ENCODE peak calls at places on chromosomes 7 and 10, in six cellular contexts. One of them, this sample, is unnamed.
A peak's percentile ranks its signal among the peaks of the same experiment; 100 is the strongest.

GRCh38 chr10:7302393-7303054 is 108.3 kb downstream of the SFMBT2 start:
- DNase-seq in astrocyte: peak; percentile 71
- DNase-seq in stomach: no peak
- DNase-seq in prostate gland: peak; percentile 26
- DNase-seq in K562: no peak
- DNase-seq in GM23338: no peak
- DNase-seq in this sample: no peak

GRCh38 chr10:69224862-69225657 is 4.9 kb downstream of the HKDC1 start:
- DNase-seq in astrocyte: no peak
- DNase-seq in stomach: no peak
- DNase-seq in prostate gland: no peak
- DNase-seq in K562: no peak
- DNase-seq in GM23338: no peak
- DNase-seq in this sample: no peak

GRCh38 chr7:20543565-20543964 is 71.9 kb upstream of the ABCB5 start:
- DNase-seq in astrocyte: no peak
- DNase-seq in stomach: no peak
- DNase-seq in prostate gland: no peak
- DNase-seq in K562: no peak
- DNase-seq in GM23338: no peak
- DNase-seq in this sample: no peak

GRCh38 chr7:158008267-158008666 is 579.4 kb downstream of the PTPRN2 start:
- DNase-seq in astrocyte: no peak
- DNase-seq in stomach: no peak
- DNase-seq in prostate gland: no peak
- DNase-seq in K562: no peak
- DNase-seq in GM23338: no peak
- DNase-seq in this sample: no peak

GRCh38 chr7:74275401-74275881 is 13.8 kb upstream of the CLIP2 start:
- DNase-seq in astrocyte: no peak
- DNase-seq in stomach: no peak
- DNase-seq in prostate gland: no peak
- DNase-seq in K562: peak; percentile 51
- DNase-seq in GM23338: peak; percentile 82
- DNase-seq in this sample: no peak

GRCh38 chr10:55747244-55747643 is 613.8 kb downstream of the ZWINT start:
- DNase-seq in astrocyte: no peak
- DNase-seq in stomach: no peak
- DNase-seq in prostate gland: no peak
- DNase-seq in K562: no peak
- DNase-seq in GM23338: peak; percentile 9
- DNase-seq in this sample: no peak

GRCh38 chr10:20040012-20040411 is 223.8 kb downstream of the PLXDC2 start:
- DNase-seq in astrocyte: no peak
- DNase-seq in stomach: no peak
- DNase-seq in prostate gland: no peak
- DNase-seq in K562: no peak
- DNase-seq in GM23338: no peak
- DNase-seq in this sample: no peak

GRCh38 chr10:98316661-98317060 is 48.7 kb upstream of the LOXL4 start:
- DNase-seq in astrocyte: peak; percentile 50
- DNase-seq in stomach: no peak
- DNase-seq in prostate gland: no peak
- DNase-seq in K562: no peak
- DNase-seq in GM23338: no peak
- DNase-seq in this sample: no peak

GRCh38 chr10:11886851-11887250 is 63.7 kb downstream of the PROSER2 start:
- DNase-seq in astrocyte: no peak
- DNase-seq in stomach: no peak
- DNase-seq in prostate gland: no peak
- DNase-seq in K562: no peak
- DNase-seq in GM23338: no peak
- DNase-seq in this sample: no peak

GRCh38 chr7:22913116-22913515 is 90.5 kb upstream of the TOMM7 start:
- DNase-seq in astrocyte: no peak
- DNase-seq in stomach: no peak
- DNase-seq in prostate gland: no peak
- DNase-seq in K562: no peak
- DNase-seq in GM23338: no peak
- DNase-seq in this sample: no peak

GRCh38 chr7:137652721-137653120 is 194.1 kb downstream of the DGKI start:
- DNase-seq in astrocyte: peak; percentile 56
- DNase-seq in stomach: no peak
- DNase-seq in prostate gland: no peak
- DNase-seq in K562: no peak
- DNase-seq in GM23338: no peak
- DNase-seq in this sample: no peak

GRCh38 chr7:137642467-137642866 is 204.3 kb downstream of the DGKI start:
- DNase-seq in astrocyte: peak; percentile 75
- DNase-seq in stomach: no peak
- DNase-seq in prostate gland: no peak
- DNase-seq in K562: no peak
- DNase-seq in GM23338: no peak
- DNase-seq in this sample: no peak

GRCh38 chr7:137648166-137648565 is 198.6 kb downstream of the DGKI start:
- DNase-seq in astrocyte: no peak
- DNase-seq in stomach: no peak
- DNase-seq in prostate gland: no peak
- DNase-seq in K562: no peak
- DNase-seq in GM23338: no peak
- DNase-seq in this sample: no peak
- H3K4me1 ChIP-seq in astrocyte: no peaks in the 10 kb centered on the region
- H3K4me1 ChIP-seq in stomach: no peaks in the 10 kb centered on the region
- H3K4me1 ChIP-seq in prostate gland: no peaks in the 10 kb centered on the region
- H3K4me1 ChIP-seq in K562: no peaks in the 10 kb centered on the region
- H3K4me1 ChIP-seq in GM23338: peaks cover 11% of the 10 kb centered on the region
- H3K4me1 ChIP-seq in this sample: no peaks in the 10 kb centered on the region

DNA sequence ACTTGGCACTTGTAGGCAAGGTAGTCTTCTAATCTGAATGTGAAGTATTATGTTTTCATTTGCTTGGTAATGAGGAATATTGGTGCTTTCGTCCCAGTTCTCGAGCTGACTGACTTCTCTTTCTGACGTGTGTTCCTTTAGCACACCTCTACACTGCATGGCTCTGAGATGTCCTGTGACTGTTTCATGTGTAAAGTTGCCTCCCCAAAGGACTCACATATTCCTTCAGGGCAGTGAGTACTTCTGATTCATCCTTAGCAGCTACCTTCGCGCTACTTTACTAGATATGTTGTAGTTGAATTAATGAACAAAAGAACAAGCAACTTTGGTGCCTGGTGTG is 113.7 kb downstream of the EGFR start:
- DNase-seq in astrocyte: no peak
- DNase-seq in stomach: no peak
- DNase-seq in prostate gland: no peak
- DNase-seq in K562: no peak
- DNase-seq in GM23338: no peak
- DNase-seq in this sample: no peak
- H3K4me1 ChIP-seq in astrocyte: peaks cover 73% of the 10 kb centered on the region
- H3K4me1 ChIP-seq in stomach: peaks cover 38% of the 10 kb centered on the region
- H3K4me1 ChIP-seq in prostate gland: peaks cover 16% of the 10 kb centered on the region
- H3K4me1 ChIP-seq in K562: peaks cover 15% of the 10 kb centered on the region
- H3K4me1 ChIP-seq in GM23338: peaks cover 17% of the 10 kb centered on the region
- H3K4me1 ChIP-seq in this sample: peaks cover 45% of the 10 kb centered on the region

GRCh38 chr10:30183076-30183402 is 123.7 kb upstream of the JCAD start:
- DNase-seq in astrocyte: no peak
- DNase-seq in stomach: no peak
- DNase-seq in prostate gland: no peak
- DNase-seq in K562: no peak
- DNase-seq in GM23338: no peak
- DNase-seq in this sample: no peak
- H3K4me1 ChIP-seq in astrocyte: peaks cover 54% of the 10 kb centered on the region
- H3K4me1 ChIP-seq in stomach: peaks cover 10% of the 10 kb centered on the region
- H3K4me1 ChIP-seq in prostate gland: peaks cover 18% of the 10 kb centered on the region
- H3K4me1 ChIP-seq in K562: no peaks in the 10 kb centered on the region
- H3K4me1 ChIP-seq in GM23338: no peaks in the 10 kb centered on the region
- H3K4me1 ChIP-seq in this sample: no peaks in the 10 kb centered on the region

GRCh38 chr10:80496555-80497172 is 41.0 kb upstream of the SH2D4B start:
- DNase-seq in astrocyte: no peak
- DNase-seq in stomach: no peak
- DNase-seq in prostate gland: no peak
- DNase-seq in K562: no peak
- DNase-seq in GM23338: no peak
- DNase-seq in this sample: no peak

GRCh38 chr10:80498039-80498832 is 39.5 kb upstream of the SH2D4B start:
- DNase-seq in astrocyte: no peak
- DNase-seq in stomach: no peak
- DNase-seq in prostate gland: no peak
- DNase-seq in K562: no peak
- DNase-seq in GM23338: no peak
- DNase-seq in this sample: no peak

GRCh38 chr10:80497187-80498038 is 40.3 kb upstream of the SH2D4B start:
- DNase-seq in astrocyte: peak; percentile 73
- DNase-seq in stomach: peak; percentile 26
- DNase-seq in prostate gland: no peak
- DNase-seq in K562: peak; percentile 99
- DNase-seq in GM23338: no peak
- DNase-seq in this sample: no peak

GRCh38 chr10:80500572-80501380 is 36.9 kb upstream of the SH2D4B start:
- DNase-seq in astrocyte: no peak
- DNase-seq in stomach: peak; percentile 25
- DNase-seq in prostate gland: no peak
- DNase-seq in K562: peak; percentile 64
- DNase-seq in GM23338: peak; percentile 48
- DNase-seq in this sample: no peak

DNA sequence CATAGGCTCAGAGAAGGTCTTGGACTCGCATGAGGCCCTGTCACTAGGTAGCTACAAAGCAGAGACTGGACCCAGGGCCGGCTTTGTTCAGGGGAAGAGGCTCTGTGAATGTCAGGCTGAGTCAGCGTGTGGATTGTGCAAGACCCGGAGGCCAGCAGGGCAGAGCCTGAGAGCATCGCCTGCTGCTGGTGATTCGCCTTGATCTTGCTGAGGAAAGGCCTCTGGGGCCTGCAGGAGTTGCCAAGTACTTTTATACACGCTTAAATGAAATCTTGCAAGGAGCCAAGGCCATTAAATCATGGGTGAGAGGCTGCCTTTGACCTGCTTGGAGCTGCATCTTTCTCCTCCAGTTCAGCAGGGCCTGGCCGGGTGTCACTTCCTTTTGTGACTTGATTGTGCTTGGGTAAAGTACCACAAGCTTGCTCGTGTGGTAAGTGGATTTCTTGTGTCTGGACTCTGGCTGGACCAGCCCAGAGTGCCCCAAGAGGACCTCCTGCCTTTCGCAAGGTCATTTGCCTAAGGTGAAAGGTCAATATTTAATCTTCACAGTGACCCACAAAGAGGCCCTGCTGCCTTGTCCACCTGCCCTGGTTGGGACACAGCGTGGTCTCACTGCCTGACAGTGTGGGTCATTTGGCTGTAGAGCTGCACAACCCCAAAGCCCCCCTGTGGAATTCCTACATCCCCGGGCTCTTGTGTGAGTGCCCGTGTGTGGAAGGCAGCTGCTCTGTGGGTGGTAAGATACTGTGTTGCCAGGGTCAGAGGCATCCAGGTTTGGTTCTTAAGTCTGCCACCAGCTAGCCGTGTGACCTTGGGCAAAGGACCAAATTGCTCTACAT is 38.6 kb upstream of the SH2D4B start:
- DNase-seq in astrocyte: peak; percentile 95
- DNase-seq in stomach: peak; percentile 81
- DNase-seq in prostate gland: peak; percentile 87
- DNase-seq in K562: peak; percentile 94
- DNase-seq in GM23338: no peak
- DNase-seq in this sample: peak; percentile 80
- H3K4me1 ChIP-seq in astrocyte: peaks cover 67% of the 10 kb centered on the region
- H3K4me1 ChIP-seq in stomach: peaks cover 79% of the 10 kb centered on the region
- H3K4me1 ChIP-seq in prostate gland: peaks cover 18% of the 10 kb centered on the region
- H3K4me1 ChIP-seq in K562: peaks cover 65% of the 10 kb centered on the region
- H3K4me1 ChIP-seq in GM23338: peaks cover 13% of the 10 kb centered on the region
- H3K4me1 ChIP-seq in this sample: peaks cover 66% of the 10 kb centered on the region

GRCh38 chr7:5559586-5559985 is 136.0 kb upstream of the TNRC18 start:
- DNase-seq in astrocyte: no peak
- DNase-seq in stomach: no peak
- DNase-seq in prostate gland: no peak
- DNase-seq in K562: no peak
- DNase-seq in GM23338: no peak
- DNase-seq in this sample: no peak

GRCh38 chr7:5552123-5552522 is 128.5 kb upstream of the TNRC18 start:
- DNase-seq in astrocyte: no peak
- DNase-seq in stomach: no peak
- DNase-seq in prostate gland: no peak
- DNase-seq in K562: no peak
- DNase-seq in GM23338: no peak
- DNase-seq in this sample: no peak

GRCh38 chr7:5554287-5554785 is 130.7 kb upstream of the TNRC18 start:
- DNase-seq in astrocyte: no peak
- DNase-seq in stomach: no peak
- DNase-seq in prostate gland: no peak
- DNase-seq in K562: no peak
- DNase-seq in GM23338: no peak
- DNase-seq in this sample: no peak

GRCh38 chr7:5553298-5553877 is 129.8 kb upstream of the TNRC18 start:
- DNase-seq in astrocyte: no peak
- DNase-seq in stomach: peak; percentile 38
- DNase-seq in prostate gland: no peak
- DNase-seq in K562: peak; percentile 89
- DNase-seq in GM23338: no peak
- DNase-seq in this sample: peak; percentile 73

DNA sequence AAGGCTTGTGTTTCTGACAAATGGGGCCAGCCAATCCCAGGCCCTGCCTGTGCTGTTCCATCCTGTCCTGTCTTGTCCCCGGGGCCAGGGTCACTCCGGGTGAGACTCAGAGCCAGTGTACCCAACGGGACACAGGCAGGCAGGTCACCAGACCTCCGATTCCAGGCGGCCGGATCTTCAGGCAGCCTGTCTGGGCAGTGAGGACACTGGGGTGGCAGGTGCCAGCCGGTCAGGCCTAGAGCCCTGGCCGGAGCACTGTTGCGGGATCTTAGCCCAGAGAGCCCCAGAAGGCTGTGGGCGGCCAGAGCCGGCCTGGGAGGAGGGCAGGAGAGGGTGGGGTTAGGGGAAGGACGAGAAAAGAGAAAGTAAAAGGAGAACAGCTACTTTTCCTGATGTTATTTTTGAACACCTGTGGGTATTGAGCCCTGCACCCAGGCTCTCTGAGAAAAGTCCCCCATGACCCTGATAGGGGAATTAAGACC is 134.3 kb upstream of the TNRC18 start:
- DNase-seq in astrocyte: no peak
- DNase-seq in stomach: peak; percentile 73
- DNase-seq in prostate gland: peak; percentile 30
- DNase-seq in K562: peak; percentile 48
- DNase-seq in GM23338: no peak
- DNase-seq in this sample: peak; percentile 70
- H3K4me1 ChIP-seq in astrocyte: peaks cover 30% of the 10 kb centered on the region
- H3K4me1 ChIP-seq in stomach: peaks cover 62% of the 10 kb centered on the region
- H3K4me1 ChIP-seq in prostate gland: peaks cover 24% of the 10 kb centered on the region
- H3K4me1 ChIP-seq in K562: peaks cover 77% of the 10 kb centered on the region
- H3K4me1 ChIP-seq in GM23338: peaks cover 18% of the 10 kb centered on the region
- H3K4me1 ChIP-seq in this sample: peaks cover 44% of the 10 kb centered on the region

DNA sequence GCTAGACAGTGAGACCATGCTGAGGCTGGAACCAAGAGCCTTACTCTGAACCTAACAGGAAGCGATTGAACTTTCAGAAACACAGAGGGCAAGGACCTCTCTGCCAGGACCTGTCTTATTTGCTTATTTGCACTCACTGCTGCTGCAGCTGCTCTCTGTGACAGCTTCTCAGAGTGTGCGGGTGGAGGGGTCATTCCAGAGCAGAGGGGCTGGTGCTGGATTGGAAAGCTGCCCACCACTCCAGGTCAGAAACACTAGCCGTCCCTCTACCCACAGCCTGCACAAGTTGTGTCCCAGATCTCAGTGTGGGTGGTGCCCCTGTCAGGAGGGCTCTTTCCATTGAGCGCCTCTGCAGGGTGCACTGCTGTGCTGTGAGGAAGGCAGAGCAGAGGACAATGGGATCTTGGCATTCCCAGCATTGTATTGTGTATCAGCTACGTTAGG is 126.2 kb downstream of the CCNY start:
- DNase-seq in astrocyte: no peak
- DNase-seq in stomach: no peak
- DNase-seq in prostate gland: no peak
- DNase-seq in K562: no peak
- DNase-seq in GM23338: no peak
- DNase-seq in this sample: no peak
- H3K4me1 ChIP-seq in astrocyte: peaks cover 10% of the 10 kb centered on the region
- H3K4me1 ChIP-seq in stomach: peaks cover 38% of the 10 kb centered on the region
- H3K4me1 ChIP-seq in prostate gland: no peaks in the 10 kb centered on the region
- H3K4me1 ChIP-seq in K562: peaks cover 24% of the 10 kb centered on the region
- H3K4me1 ChIP-seq in GM23338: peaks cover 64% of the 10 kb centered on the region
- H3K4me1 ChIP-seq in this sample: peaks cover 6% of the 10 kb centered on the region

This sample was measured in mucosa of descending colon.